ENCODE peak calls at places on chromosomes 2 and 18, in five cellular contexts. One of them, this sample, is unnamed.

GRCh38 chr18:44852216-44852615 is 171.5 kb downstream of the SETBP1 start:
- DNase-seq in B cell: no peak
- DNase-seq in endodermal cell: no peak
- DNase-seq in neural crest cell: no peak
- DNase-seq in OCI-LY7: no peak
- DNase-seq in this sample: no peak

GRCh38 chr2:148874868-148875341 is at the start of gene KIF5C:
- DNase-seq in B cell: peak; percentile 92
- DNase-seq in endodermal cell: peak; percentile 99
- DNase-seq in neural crest cell: peak; percentile 83
- DNase-seq in OCI-LY7: peak; percentile 95
- DNase-seq in this sample: peak; percentile 96

GRCh38 chr2:218569661-218570500 is 1.2 kb downstream of the CNOT9 start:
- DNase-seq in B cell: no peak
- DNase-seq in endodermal cell: peak; percentile 55
- DNase-seq in neural crest cell: no peak
- DNase-seq in OCI-LY7: peak; percentile 22
- DNase-seq in this sample: no peak

GRCh38 chr2:65678779-65679394 is 246.5 kb upstream of the SPRED2 start:
- DNase-seq in B cell: no peak
- DNase-seq in endodermal cell: no peak
- DNase-seq in neural crest cell: no peak
- DNase-seq in OCI-LY7: no peak
- DNase-seq in this sample: no peak

GRCh38 chr18:13252696-13253410 is 34.3 kb downstream of the LDLRAD4 start:
- DNase-seq in B cell: no peak
- DNase-seq in endodermal cell: peak; percentile 50
- DNase-seq in neural crest cell: no peak
- DNase-seq in OCI-LY7: no peak
- DNase-seq in this sample: no peak

GRCh38 chr2:241741016-241741415 is 6.6 kb downstream of the D2HGDH start:
- DNase-seq in B cell: no peak
- DNase-seq in endodermal cell: no peak
- DNase-seq in neural crest cell: no peak
- DNase-seq in OCI-LY7: no peak
- DNase-seq in this sample: no peak

GRCh38 chr2:100823665-100824438 is 3.9 kb downstream of the NPAS2 start:
- DNase-seq in B cell: no peak
- DNase-seq in endodermal cell: no peak
- DNase-seq in neural crest cell: no peak
- DNase-seq in OCI-LY7: no peak
- DNase-seq in this sample: no peak

GRCh38 chr2:169107645-169108044 is 38.3 kb downstream of the DHRS9 start:
- DNase-seq in B cell: peak; percentile 21
- DNase-seq in endodermal cell: no peak
- DNase-seq in neural crest cell: no peak
- DNase-seq in OCI-LY7: peak; percentile 62
- DNase-seq in this sample: no peak

GRCh38 chr2:176484838-176485237 is 215.6 kb downstream of the MTX2 start:
- DNase-seq in B cell: no peak
- DNase-seq in endodermal cell: no peak
- DNase-seq in neural crest cell: no peak
- DNase-seq in OCI-LY7: no peak
- DNase-seq in this sample: no peak

GRCh38 chr2:226683926-226684562 is 115.6 kb downstream of the IRS1 start:
- DNase-seq in B cell: no peak
- DNase-seq in endodermal cell: no peak
- DNase-seq in neural crest cell: no peak
- DNase-seq in OCI-LY7: no peak
- DNase-seq in this sample: no peak

GRCh38 chr2:226680674-226681073 is 118.9 kb downstream of the IRS1 start:
- DNase-seq in B cell: no peak
- DNase-seq in endodermal cell: no peak
- DNase-seq in neural crest cell: no peak
- DNase-seq in OCI-LY7: no peak
- DNase-seq in this sample: no peak

GRCh38 chr2:226684563-226684959 is 115.1 kb downstream of the IRS1 start:
- DNase-seq in B cell: no peak
- DNase-seq in endodermal cell: no peak
- DNase-seq in neural crest cell: no peak
- DNase-seq in OCI-LY7: no peak
- DNase-seq in this sample: no peak

GRCh38 chr2:226679389-226680057 is 120.1 kb downstream of the IRS1 start:
- DNase-seq in B cell: no peak
- DNase-seq in endodermal cell: no peak
- DNase-seq in neural crest cell: no peak
- DNase-seq in OCI-LY7: no peak
- DNase-seq in this sample: no peak

GRCh38 chr2:226683196-226683595 is 116.4 kb downstream of the IRS1 start:
- DNase-seq in B cell: no peak
- DNase-seq in endodermal cell: no peak
- DNase-seq in neural crest cell: no peak
- DNase-seq in OCI-LY7: no peak
- DNase-seq in this sample: no peak
- TF ChIP-seq CTCF in B cell: no peak
- TF ChIP-seq CTCF in endodermal cell: no peak
- TF ChIP-seq CTCF in neural crest cell: no peak
- TF ChIP-seq CTCF in OCI-LY7: no peak
- TF ChIP-seq CTCF in this sample: no peak

DNA sequence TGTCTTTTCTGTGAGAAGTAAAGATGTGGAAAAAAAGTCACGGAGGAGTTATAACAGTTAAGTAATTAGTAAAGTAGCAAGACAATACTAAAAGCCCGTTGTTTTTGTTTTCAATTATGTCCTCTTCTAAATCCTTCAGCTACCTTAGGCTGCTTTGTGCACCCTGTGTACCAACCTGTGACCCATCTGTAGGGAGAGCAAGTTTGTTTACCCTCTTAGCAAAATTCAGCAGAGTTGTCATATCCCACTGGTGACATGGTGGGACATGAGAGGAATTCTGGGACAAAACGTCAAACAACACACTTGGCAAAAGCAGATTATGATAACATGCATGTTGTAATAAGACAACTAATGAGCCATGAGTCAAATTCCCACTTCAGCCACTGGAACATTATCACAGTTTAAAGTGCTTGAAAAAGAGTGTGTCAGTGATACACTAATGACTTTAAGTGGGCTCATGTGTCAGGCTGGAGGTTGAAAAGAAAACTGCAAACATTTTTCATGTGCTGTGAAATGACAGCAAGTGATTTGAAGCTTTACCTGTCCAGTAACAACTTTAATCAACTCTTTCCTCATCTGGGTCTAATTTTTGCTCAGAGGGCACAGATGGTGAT is 392.8 kb upstream of the ACVR2A start:
- DNase-seq in B cell: no peak
- DNase-seq in endodermal cell: no peak
- DNase-seq in neural crest cell: no peak
- DNase-seq in OCI-LY7: no peak
- DNase-seq in this sample: no peak
- TF ChIP-seq CTCF in B cell: no peak
- TF ChIP-seq CTCF in endodermal cell: peak; percentile 70
- TF ChIP-seq CTCF in neural crest cell: peak; percentile 13
- TF ChIP-seq CTCF in OCI-LY7: no peak
- TF ChIP-seq CTCF in this sample: no peak

DNA sequence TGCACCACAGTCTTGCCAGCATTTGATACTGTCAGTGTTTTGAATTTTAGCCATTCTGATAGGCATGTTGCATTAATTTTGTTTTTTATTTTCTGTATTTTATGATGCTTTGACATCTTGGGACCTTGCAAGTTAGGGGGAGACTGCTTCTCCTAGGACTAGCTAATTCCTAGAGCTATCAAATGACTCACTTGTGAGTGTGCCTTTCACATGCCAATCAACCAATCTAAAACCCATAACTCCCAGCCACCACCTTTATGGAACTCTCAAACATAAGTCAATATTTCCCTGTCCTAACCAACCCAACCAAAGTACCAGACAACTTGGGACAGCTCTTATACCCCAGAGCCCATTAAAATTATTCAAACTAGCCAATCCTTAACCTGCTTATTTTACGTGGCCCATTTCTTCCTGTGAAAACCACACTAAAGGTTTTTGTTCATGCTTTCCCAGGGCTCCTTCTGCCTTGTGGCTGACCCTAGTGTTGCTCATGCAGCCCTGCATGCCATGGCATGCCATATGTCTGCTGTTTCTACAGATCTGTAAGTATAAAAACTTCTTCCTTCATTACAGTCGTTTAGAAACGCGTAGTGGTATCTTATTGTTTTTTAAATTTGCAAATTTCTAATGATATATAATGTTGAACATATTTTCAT is 230.1 kb downstream of the GPD2 start:
- DNase-seq in B cell: no peak
- DNase-seq in endodermal cell: no peak
- DNase-seq in neural crest cell: no peak
- DNase-seq in OCI-LY7: no peak
- DNase-seq in this sample: no peak
- TF ChIP-seq CTCF in B cell: no peak
- TF ChIP-seq CTCF in endodermal cell: no peak
- TF ChIP-seq CTCF in neural crest cell: no peak
- TF ChIP-seq CTCF in OCI-LY7: no peak
- TF ChIP-seq CTCF in this sample: no peak

DNA sequence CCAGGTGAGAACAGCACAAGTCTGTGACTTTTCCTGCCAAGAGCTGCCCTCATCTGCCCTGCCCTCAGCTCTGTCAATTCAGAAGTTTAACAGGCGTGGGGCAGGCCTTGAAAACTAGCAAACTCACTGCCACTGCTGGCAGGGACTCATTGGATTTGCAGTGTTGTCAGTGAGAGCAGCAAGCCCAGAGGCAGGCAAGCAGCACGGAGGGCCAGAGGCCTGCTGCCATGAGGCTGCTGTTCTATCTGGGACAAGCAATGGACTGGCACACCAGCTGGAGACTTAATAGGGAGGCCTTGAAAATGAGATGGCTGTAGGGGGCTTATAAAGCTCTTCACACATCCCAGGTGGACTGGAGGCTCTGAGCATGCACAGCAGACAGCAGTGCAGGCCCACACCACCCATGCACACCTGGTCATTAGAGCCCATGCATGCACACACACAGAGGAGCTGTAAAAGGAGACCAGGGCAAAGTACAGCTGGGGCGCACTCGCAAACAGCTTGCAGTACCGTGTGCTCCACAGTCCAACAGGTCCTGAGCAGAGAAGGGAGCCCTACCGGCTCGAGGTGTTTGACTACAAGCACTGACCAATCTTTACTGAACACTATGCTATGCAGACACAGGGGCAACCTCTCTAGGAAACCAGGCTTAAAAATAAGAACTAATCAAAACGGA is 28.7 kb downstream of the MGAT4A start:
- DNase-seq in B cell: no peak
- DNase-seq in endodermal cell: no peak
- DNase-seq in neural crest cell: no peak
- DNase-seq in OCI-LY7: no peak
- DNase-seq in this sample: no peak
- TF ChIP-seq CTCF in B cell: no peak
- TF ChIP-seq CTCF in endodermal cell: no peak
- TF ChIP-seq CTCF in neural crest cell: no peak
- TF ChIP-seq CTCF in OCI-LY7: no peak
- TF ChIP-seq CTCF in this sample: no peak

DNA sequence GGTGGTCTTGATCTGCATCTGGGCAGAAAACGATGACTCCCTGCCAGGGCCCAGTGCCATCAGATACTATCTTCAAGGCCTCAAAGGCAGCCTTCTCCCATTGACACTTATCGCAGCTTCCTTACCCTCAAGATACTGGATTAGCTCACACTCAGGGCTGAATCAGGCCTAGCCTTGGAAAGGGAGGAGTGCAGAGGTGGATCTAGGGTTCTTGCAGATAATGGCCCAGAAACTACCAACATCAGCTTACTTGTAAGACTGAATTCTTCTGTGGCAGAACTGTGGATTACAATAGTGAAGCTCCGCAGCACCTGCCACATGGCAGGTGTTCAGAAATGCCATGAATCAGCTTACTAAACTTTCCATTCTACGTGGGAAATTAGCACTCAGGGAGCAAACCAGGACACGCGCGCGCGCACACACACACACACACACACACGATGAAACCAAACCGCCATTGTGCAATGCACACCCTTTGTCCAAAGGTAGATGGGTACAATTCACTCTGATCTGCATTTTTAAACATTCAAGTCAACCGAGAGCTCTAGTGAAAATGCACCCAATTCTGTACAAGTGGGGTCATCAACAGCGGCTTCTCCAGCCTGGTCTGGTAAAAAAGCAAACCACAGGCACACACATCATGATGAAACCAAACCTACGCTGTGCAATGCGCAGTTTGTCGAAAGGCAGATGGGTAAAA is 26.2 kb upstream of the TMEM182 start:
- DNase-seq in B cell: no peak
- DNase-seq in endodermal cell: peak; percentile 56
- DNase-seq in neural crest cell: no peak
- DNase-seq in OCI-LY7: no peak
- DNase-seq in this sample: no peak
- TF ChIP-seq CTCF in B cell: no peak
- TF ChIP-seq CTCF in endodermal cell: no peak
- TF ChIP-seq CTCF in neural crest cell: no peak
- TF ChIP-seq CTCF in OCI-LY7: no peak
- TF ChIP-seq CTCF in this sample: no peak

DNA sequence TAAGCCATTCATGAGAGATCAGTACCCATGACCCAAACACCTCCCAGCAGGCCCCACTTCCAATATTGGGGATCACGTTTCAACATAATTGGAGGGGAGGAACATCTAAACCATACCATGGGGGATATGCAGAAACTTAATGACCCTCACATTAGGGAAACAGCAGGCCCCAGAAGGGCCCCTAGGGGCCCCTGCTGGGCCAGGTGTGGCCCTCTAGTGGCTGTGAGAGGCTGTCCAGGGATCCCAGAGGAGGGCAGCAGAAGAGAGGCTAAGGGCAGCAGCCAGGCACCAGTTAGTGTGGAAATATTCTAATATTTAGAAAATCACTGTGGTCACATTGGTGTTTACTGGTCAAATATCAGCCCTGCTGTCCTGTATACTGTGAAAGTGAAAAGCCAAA is 49.3 kb upstream of the ANKRD44 start:
- DNase-seq in B cell: no peak
- DNase-seq in endodermal cell: peak; percentile 61
- DNase-seq in neural crest cell: no peak
- DNase-seq in OCI-LY7: no peak
- DNase-seq in this sample: no peak
- TF ChIP-seq CTCF in B cell: peak; percentile 25
- TF ChIP-seq CTCF in endodermal cell: peak; percentile 59
- TF ChIP-seq CTCF in neural crest cell: no peak
- TF ChIP-seq CTCF in OCI-LY7: peak; percentile 67
- TF ChIP-seq CTCF in this sample: no peak

GRCh38 chr18:30960661-30961060 is 81.9 kb downstream of the DSC3 start:
- DNase-seq in B cell: no peak
- DNase-seq in endodermal cell: no peak
- DNase-seq in neural crest cell: no peak
- DNase-seq in OCI-LY7: no peak
- DNase-seq in this sample: no peak
- TF ChIP-seq CTCF in B cell: no peak
- TF ChIP-seq CTCF in endodermal cell: no peak
- TF ChIP-seq CTCF in neural crest cell: no peak
- TF ChIP-seq CTCF in OCI-LY7: no peak
- TF ChIP-seq CTCF in this sample: no peak